ENCODE peak calls at places on chromosomes 7 and 10, in six cellular contexts. C is left ventricle myocardium inferior, U is A549, O is stomach, V is breast epithelium, H is prostate gland. B is an unnamed sample. For H3K9me3, the result is how much of the 10 kb centered on the place peaks cover.

GRCh38 chr10:124341768-124342135 is 77.0 kb downstream of the OAT start:
- DNase-seq in C (no peak), U (no peak), O (no peak), V (peak), H (no peak), B (no peak)

GRCh38 chr10:126580873-126581647 is 89.4 kb downstream of the C10orf90 start:
- DNase-seq in C (no peak), U (no peak), O (no peak), V (no peak), H (peak), B (no peak)

GRCh38 chr10:78543749-78544446 is 510.2 kb downstream of the RPS24 start:
- DNase-seq in C (peak), U (no peak), O (peak), V (no peak), H (peak), B (no peak)

GRCh38 chr7:56083150-56083785 is 9.5 kb downstream of the PHKG1 start:
- DNase-seq in C (peak), U (no peak), O (no peak), V (no peak), H (no peak), B (no peak)

GRCh38 chr10:102119417-102120141 is 589 bp downstream of the LDB1 start:
- DNase-seq in C (peak), U (peak), O (peak), V (peak), H (peak), B (no peak)

GRCh38 chr7:91264924-91265681 is 870 bp downstream of the FZD1 start:
- DNase-seq in C (peak), U (no peak), O (peak), V (peak), H (peak), B (no peak)

GRCh38 chr7:68629-69028 is 123.7 kb upstream of the FAM20C start:
- DNase-seq in C (no peak), U (no peak), O (no peak), V (peak), H (no peak), B (no peak)

GRCh38 chr10:635088-635861 is 54.2 kb downstream of the DIP2C start:
- DNase-seq in C (no peak), U (no peak), O (no peak), V (no peak), H (no peak), B (no peak)

GRCh38 chr10:82867056-82867455 is 992.1 kb downstream of the NRG3 start:
- DNase-seq in C (no peak), U (no peak), O (no peak), V (no peak), H (no peak), B (no peak)
- H3K9me3 ChIP-seq in C (under half), U (under half), O (under half), V (under half), H (under half), B (under half)

DNA sequence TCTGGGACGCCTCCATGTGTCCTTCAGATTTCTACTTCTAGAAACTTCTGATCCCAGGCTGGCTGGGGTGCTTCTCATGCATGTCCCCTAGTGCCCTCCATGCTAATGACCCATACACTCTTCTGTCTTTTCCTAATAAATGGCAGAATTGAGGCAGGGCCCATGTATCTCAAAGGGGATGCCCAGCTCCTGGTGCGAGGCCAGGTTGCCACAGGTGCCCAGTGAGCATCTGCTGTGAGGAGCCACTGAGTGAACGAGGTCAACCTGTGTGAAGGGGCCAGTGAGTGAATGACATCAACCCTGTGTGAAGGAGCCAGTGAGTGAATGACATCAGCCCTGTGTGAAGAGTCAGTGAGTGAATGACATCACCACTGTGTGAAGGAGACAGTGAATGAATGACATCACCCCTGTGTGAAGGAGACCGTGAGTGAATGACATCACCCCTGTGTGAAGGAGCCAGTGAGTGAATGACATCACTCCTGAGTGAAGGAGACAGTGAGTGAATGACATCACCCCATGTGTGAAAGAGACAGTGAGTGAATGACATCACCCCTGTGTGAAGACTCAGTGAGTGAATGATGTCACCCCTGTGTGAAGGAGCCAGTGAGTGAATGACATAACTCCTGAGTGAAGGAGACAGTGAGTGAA is 478.9 kb downstream of the PTPRN2 start:
- DNase-seq in C (no peak), U (no peak), O (peak), V (no peak), H (no peak), B (no peak)
- H3K9me3 ChIP-seq in C (under half), U (under half), O (under half), V (under half), H (under half), B (under half)

GRCh38 chr10:129777687-129778086 is 186.4 kb downstream of the EBF3 start:
- DNase-seq in C (no peak), U (no peak), O (no peak), V (no peak), H (no peak), B (no peak)
- H3K9me3 ChIP-seq in C (under half), U (under half), O (under half), V (under half), H (under half), B (under half)

DNA sequence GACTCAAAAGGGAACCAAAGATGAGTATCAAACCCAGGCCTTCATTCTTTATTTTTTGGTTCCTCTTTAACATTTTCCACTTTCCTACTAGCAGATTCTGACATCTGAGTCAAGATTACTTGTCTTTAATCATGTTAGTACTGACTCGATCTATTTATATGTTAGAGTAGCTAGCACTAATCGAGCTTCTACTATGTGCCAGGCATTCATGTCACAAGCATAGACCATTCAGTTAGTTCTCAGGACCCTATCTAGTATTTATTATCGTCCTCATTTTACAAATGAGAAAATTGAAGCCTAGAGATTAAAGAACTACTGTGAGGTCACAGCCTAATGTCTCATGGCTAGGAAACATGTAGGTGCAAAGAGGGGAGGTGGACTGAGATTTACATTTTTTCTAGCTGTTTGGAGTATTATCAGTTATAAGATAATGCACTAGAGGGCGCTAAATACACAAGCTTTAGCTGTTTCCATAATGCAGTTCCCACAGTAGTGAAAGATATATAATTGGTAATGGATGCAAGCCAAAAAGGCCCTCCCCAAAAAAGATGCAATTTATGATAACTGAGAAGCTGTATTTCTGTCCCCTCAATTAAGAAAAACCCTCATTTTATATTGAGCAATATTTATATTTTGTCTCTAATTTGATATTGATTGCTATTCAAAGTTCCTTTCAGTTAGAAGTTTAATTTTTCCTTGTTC is 32.9 kb upstream of the KMT2E start:
- DNase-seq in C (no peak), U (peak), O (no peak), V (no peak), H (no peak), B (no peak)
- H3K9me3 ChIP-seq in C (under half), U (under half), O (under half), V (under half), H (under half), B (under half)

GRCh38 chr7:64608116-64608910 is 45.4 kb upstream of the ZNF680 start:
- DNase-seq in C (no peak), U (no peak), O (no peak), V (no peak), H (no peak), B (no peak)
- H3K9me3 ChIP-seq in C (under half), U (under half), O (under half), V (under half), H (under half), B (under half)

DNA sequence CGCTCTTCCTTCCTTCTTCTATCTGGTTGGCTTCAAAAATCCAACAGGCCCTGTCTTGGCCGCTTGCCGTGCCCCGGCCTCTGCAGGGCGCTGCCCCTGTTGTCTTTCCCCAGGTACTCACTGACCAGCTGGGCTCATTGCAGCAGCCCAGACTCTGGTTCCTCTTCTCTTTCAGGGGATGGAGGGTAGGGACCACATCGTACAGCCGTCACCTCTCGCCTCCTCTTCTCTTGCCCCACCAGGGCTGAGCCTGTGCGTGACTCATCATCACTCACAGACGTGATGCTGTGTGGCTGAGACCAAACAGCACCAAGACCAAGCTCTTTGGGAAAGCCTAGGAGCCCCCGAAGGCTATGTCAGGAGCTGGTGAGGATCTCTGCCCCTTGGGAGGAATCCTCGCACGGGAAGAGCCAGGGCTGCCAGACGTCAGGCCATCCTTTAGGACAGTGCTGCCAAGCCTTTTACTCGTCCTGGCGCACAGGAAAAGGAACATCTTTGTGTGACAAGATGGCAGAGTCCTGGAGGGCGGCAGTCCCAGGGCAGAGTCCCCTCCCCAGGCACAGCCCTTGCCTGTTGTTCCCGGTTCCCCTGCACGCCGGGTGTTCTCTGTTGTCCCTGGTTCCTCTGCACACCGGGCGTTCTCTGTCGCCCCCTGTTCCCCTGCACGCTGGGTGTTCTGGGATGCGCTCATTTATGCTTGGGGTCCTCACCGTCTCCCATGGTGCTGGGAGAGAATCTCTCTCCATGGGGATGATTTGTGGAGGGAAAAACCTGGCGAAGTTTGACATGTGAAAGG is 188.5 kb upstream of the SHH start:
- DNase-seq in C (no peak), U (no peak), O (peak), V (peak), H (no peak), B (no peak)
- H3K9me3 ChIP-seq in C (under half), U (under half), O (under half), V (under half), H (under half), B (under half)

B was measured in T-helper 17 cell.